ENCODE peak calls at places on chromosome 15, in nine cellular contexts. O is AG04449; E is hepatic stellate cell; S is NCI-H460; A is D721Med; G is nephron progenitor cell; J is renal cortical epithelial cell; X is HTR-8/SVneo; R is stimulated activated CD4-positive, alpha-beta T cell treated with anti-CD3 and anti-CD28 coated beads, Interleukin-12 subunit alpha, Interleukin-12 subunit beta, amount 100 ng/mL, for 48 hours. F is an unnamed sample.

GRCh38 chr15:70508561-70509281 is 254.6 kb downstream of the UACA start:
- DNase-seq in O (no peak), E (peak; percentile 83), S (peak; percentile 87), A (no peak), G (no peak), J (peak; percentile 96), X (peak; percentile 96), R (peak; percentile 49), F (no peak)

GRCh38 chr15:64426845-64427465 is 33.4 kb upstream of the ZNF609 start:
- DNase-seq in O (no peak), E (no peak), S (no peak), A (no peak), G (no peak), J (peak; percentile 59), X (peak; percentile 13), R (no peak), F (peak; percentile 39)

GRCh38 chr15:88113909-88114308 is 142.6 kb downstream of the NTRK3 start:
- DNase-seq in O (no peak), E (no peak), S (no peak), A (no peak), G (no peak), J (no peak), X (no peak), R (no peak), F (no peak)

GRCh38 chr15:90529369-90530249 is at the start of gene CRTC3:
- DNase-seq in O (no peak), E (peak; percentile 77), S (peak; percentile 33), A (peak; percentile 53), G (peak; percentile 64), J (no peak), X (peak; percentile 57), R (no peak), F (no peak)

GRCh38 chr15:59689626-59690236 is 611 bp upstream of the BNIP2 start:
- DNase-seq in O (no peak), E (no peak), S (peak; percentile 72), A (no peak), G (peak; percentile 62), J (peak; percentile 64), X (no peak), R (peak; percentile 38), F (no peak)

GRCh38 chr15:93210995-93211394 is 122.0 kb upstream of the RGMA start:
- DNase-seq in O (no peak), E (no peak), S (peak; percentile 3), A (no peak), G (no peak), J (no peak), X (no peak), R (no peak), F (no peak)

GRCh38 chr15:68382286-68383007 is 49.5 kb downstream of the ITGA11 start:
- DNase-seq in O (no peak), E (no peak), S (no peak), A (no peak), G (no peak), J (peak; percentile 19), X (no peak), R (no peak), F (no peak)

GRCh38 chr15:94412979-94413741 is 181.8 kb downstream of the MCTP2 start:
- DNase-seq in O (no peak), E (no peak), S (no peak), A (no peak), G (no peak), J (peak; percentile 37), X (no peak), R (no peak), F (no peak)

GRCh38 chr15:74314897-74315438 is 52.5 kb downstream of the CYP11A1 start:
- DNase-seq in O (no peak), E (no peak), S (no peak), A (no peak), G (no peak), J (no peak), X (no peak), R (no peak), F (no peak)

GRCh38 chr15:60966316-60966715 is 262.8 kb downstream of the RORA start:
- DNase-seq in O (no peak), E (no peak), S (no peak), A (no peak), G (no peak), J (peak; percentile 49), X (no peak), R (no peak), F (no peak)

GRCh38 chr15:47565986-47566385 is 151.3 kb upstream of the SEMA6D start:
- DNase-seq in O (no peak), E (no peak), S (no peak), A (no peak), G (no peak), J (no peak), X (no peak), R (no peak), F (no peak)

GRCh38 chr15:70817266-70817665 is 36.7 kb downstream of the LARP6 start:
- DNase-seq in O (no peak), E (no peak), S (no peak), A (no peak), G (no peak), J (peak; percentile 51), X (no peak), R (no peak), F (no peak)

GRCh38 chr15:80780416-80781221 is 1.4 kb downstream of the CEMIP start:
- DNase-seq in O (no peak), E (peak; percentile 70), S (no peak), A (no peak), G (peak; percentile 95), J (no peak), X (peak; percentile 54), R (no peak), F (no peak)

GRCh38 chr15:80550219-80550909 is 144.7 kb upstream of the ABHD17C start:
- DNase-seq in O (peak; percentile 89), E (peak; percentile 54), S (no peak), A (no peak), G (no peak), J (peak; percentile 86), X (peak; percentile 48), R (no peak), F (no peak)

GRCh38 chr15:58167095-58167591 is 29.0 kb downstream of the AQP9 start:
- DNase-seq in O (no peak), E (no peak), S (no peak), A (no peak), G (no peak), J (no peak), X (no peak), R (no peak), F (no peak)

GRCh38 chr15:25091421-25092158 is 136.8 kb downstream of the SNRPN start:
- DNase-seq in O (no peak), E (no peak), S (no peak), A (no peak), G (no peak), J (no peak), X (no peak), R (no peak), F (no peak)

GRCh38 chr15:85128636-85129035 is 147.0 kb downstream of the PDE8A start:
- DNase-seq in O (no peak), E (no peak), S (no peak), A (no peak), G (no peak), J (no peak), X (no peak), R (no peak), F (no peak)

GRCh38 chr15:73711526-73711925 is 27.3 kb downstream of the CD276 start:
- DNase-seq in O (no peak), E (no peak), S (no peak), A (no peak), G (no peak), J (no peak), X (no peak), R (no peak), F (no peak)

GRCh38 chr15:41018534-41018933 is 65.3 kb downstream of the CHAC1 start:
- DNase-seq in O (no peak), E (no peak), S (no peak), A (no peak), G (no peak), J (peak; percentile 61), X (no peak), R (no peak), F (no peak)

GRCh38 chr15:86877171-86877631 is 797.5 kb downstream of the AGBL1 start:
- DNase-seq in O (no peak), E (no peak), S (no peak), A (no peak), G (no peak), J (peak; percentile 21), X (no peak), R (no peak), F (no peak)

GRCh38 chr15:35047528-35047927 is 37.6 kb downstream of the NANOGP8 start:
- DNase-seq in O (no peak), E (no peak), S (no peak), A (no peak), G (no peak), J (peak; percentile 87), X (no peak), R (no peak), F (no peak)

GRCh38 chr15:27028836-27029482 is 58.0 kb downstream of the GABRG3 start:
- DNase-seq in O (no peak), E (no peak), S (peak; percentile 1), A (no peak), G (no peak), J (no peak), X (no peak), R (no peak), F (no peak)

GRCh38 chr15:100686725-100687488 is 84.5 kb downstream of the ASB7 start:
- DNase-seq in O (no peak), E (no peak), S (no peak), A (no peak), G (no peak), J (no peak), X (peak; percentile 25), R (no peak), F (no peak)

GRCh38 chr15:89364341-89364740 is 29.7 kb upstream of the POLG start:
- DNase-seq in O (no peak), E (no peak), S (no peak), A (no peak), G (no peak), J (no peak), X (no peak), R (no peak), F (no peak)

GRCh38 chr15:77035584-77035983 is 35.3 kb downstream of the TSPAN3 start:
- DNase-seq in O (no peak), E (no peak), S (no peak), A (no peak), G (no peak), J (no peak), X (no peak), R (no peak), F (no peak)

GRCh38 chr15:68798695-68799094 is 22.0 kb downstream of the ANP32A start:
- DNase-seq in O (no peak), E (no peak), S (no peak), A (no peak), G (no peak), J (no peak), X (no peak), R (no peak), F (no peak)

GRCh38 chr15:69559440-69560215 is 107.0 kb downstream of the RPLP1 start:
- DNase-seq in O (no peak), E (no peak), S (no peak), A (no peak), G (no peak), J (peak; percentile 43), X (no peak), R (no peak), F (no peak)

GRCh38 chr15:68586274-68586961 is 7.6 kb downstream of the CORO2B start:
- DNase-seq in O (no peak), E (peak; percentile 58), S (no peak), A (no peak), G (no peak), J (peak; percentile 92), X (peak; percentile 81), R (no peak), F (no peak)

F was measured in SK-N-MC.